ENCODE peak calls at places on chromosomes 5 and 9, in eight cellular contexts. L is ovary, W is adrenal gland, P is right atrium auricular region, U is transverse colon, I is lung, T is K562, Q is ascending aorta. K is an unnamed sample.
A peak's percentile ranks its signal among the peaks of the same experiment; 100 is the strongest.

GRCh38 chr5:90968319-90968718 is 409.7 kb downstream of the ADGRV1 start:
- DNase-seq in L (no peak), W (no peak), P (no peak), U (no peak), I (no peak), T (no peak), Q (no peak), K (no peak)

GRCh38 chr9:125332527-125332926 is 70.9 kb downstream of the GAPVD1 start:
- DNase-seq in L (no peak), W (no peak), P (no peak), U (no peak), I (no peak), T (no peak), Q (no peak), K (no peak)

GRCh38 chr5:138807182-138807581 is 54.0 kb downstream of the CTNNA1 start:
- DNase-seq in L (no peak), W (no peak), P (no peak), U (no peak), I (no peak), T (no peak), Q (no peak), K (no peak)

GRCh38 chr9:37919166-37919955 is 15.4 kb upstream of the SLC25A51 start:
- DNase-seq in L (no peak), W (no peak), P (no peak), U (no peak), I (no peak), T (no peak), Q (no peak), K (no peak)

GRCh38 chr5:56705217-56705616 is 110.1 kb upstream of the MAP3K1 start:
- DNase-seq in L (no peak), W (no peak), P (no peak), U (no peak), I (no peak), T (no peak), Q (no peak), K (no peak)

GRCh38 chr5:101675510-101675909 is 620.6 kb downstream of the SLCO4C1 start:
- DNase-seq in L (no peak), W (no peak), P (no peak), U (no peak), I (no peak), T (no peak), Q (no peak), K (no peak)

GRCh38 chr9:114666441-114666840 is 8.8 kb upstream of the TEX53 start:
- DNase-seq in L (no peak), W (no peak), P (no peak), U (no peak), I (no peak), T (no peak), Q (no peak), K (no peak)

GRCh38 chr5:1801061-1801953 is at the start of gene NDUFS6:
- DNase-seq in L (peak; percentile 83), W (peak; percentile 86), P (peak; percentile 71), U (peak; percentile 86), I (peak; percentile 81), T (peak; percentile 93), Q (peak; percentile 83), K (peak; percentile 85)

GRCh38 chr5:130520211-130520610 is 615.9 kb downstream of the CHSY3 start:
- DNase-seq in L (no peak), W (no peak), P (no peak), U (no peak), I (no peak), T (no peak), Q (no peak), K (no peak)

GRCh38 chr5:115616892-115617291 is 8.9 kb downstream of the TMED7 start:
- DNase-seq in L (no peak), W (no peak), P (no peak), U (no peak), I (no peak), T (no peak), Q (no peak), K (no peak)

GRCh38 chr5:118551031-118551430 is 437.3 kb downstream of the DTWD2 start:
- DNase-seq in L (no peak), W (no peak), P (no peak), U (no peak), I (no peak), T (no peak), Q (no peak), K (no peak)

GRCh38 chr9:36969216-36969771 is 64.8 kb downstream of the PAX5 start:
- DNase-seq in L (no peak), W (no peak), P (no peak), U (no peak), I (no peak), T (no peak), Q (no peak), K (no peak)

GRCh38 chr5:167392252-167392651 is 899.2 kb upstream of the WWC1 start:
- DNase-seq in L (no peak), W (no peak), P (no peak), U (no peak), I (no peak), T (no peak), Q (no peak), K (no peak)

GRCh38 chr5:10251409-10251808 is 1.3 kb downstream of the CCT5 start:
- DNase-seq in L (no peak), W (no peak), P (no peak), U (no peak), I (no peak), T (no peak), Q (no peak), K (no peak)

GRCh38 chr9:35035851-35036701 is 36.3 kb downstream of the VCP start:
- DNase-seq in L (peak; percentile 74), W (peak; percentile 27), P (peak; percentile 70), U (peak; percentile 21), I (peak; percentile 45), T (no peak), Q (peak; percentile 69), K (no peak)

GRCh38 chr5:173850664-173851063 is 37.5 kb upstream of the CPEB4 start:
- DNase-seq in L (no peak), W (peak; percentile 62), P (no peak), U (no peak), I (no peak), T (peak; percentile 77), Q (no peak), K (no peak)

GRCh38 chr9:86202338-86202882 is 57.0 kb downstream of the C9orf153 start:
- DNase-seq in L (no peak), W (peak; percentile 30), P (no peak), U (no peak), I (no peak), T (peak; percentile 40), Q (no peak), K (peak; percentile 62)

GRCh38 chr9:89122944-89123343 is 55.7 kb downstream of the SHC3 start:
- DNase-seq in L (no peak), W (no peak), P (no peak), U (no peak), I (no peak), T (no peak), Q (no peak), K (no peak)

GRCh38 chr5:87276655-87277054 is 9.0 kb downstream of the RASA1 start:
- DNase-seq in L (no peak), W (no peak), P (no peak), U (no peak), I (no peak), T (no peak), Q (no peak), K (no peak)

GRCh38 chr5:170111088-170111796 is 5.5 kb downstream of the FOXI1 start:
- DNase-seq in L (no peak), W (no peak), P (peak; percentile 40), U (no peak), I (no peak), T (no peak), Q (peak; percentile 40), K (no peak)

GRCh38 chr5:119274767-119275130 is 81.1 kb upstream of the TNFAIP8 start:
- DNase-seq in L (no peak), W (no peak), P (no peak), U (no peak), I (no peak), T (no peak), Q (no peak), K (no peak)

GRCh38 chr5:141328231-141328630 is 2.1 kb upstream of the PCDHGA1 start:
- DNase-seq in L (no peak), W (no peak), P (no peak), U (no peak), I (no peak), T (no peak), Q (no peak), K (no peak)
- H3K9me3 ChIP-seq in L (peaks cover 39% of the 10 kb centered on the region), W (no peaks in the 10 kb centered on the region), P (peaks cover 3% of the 10 kb centered on the region), U (peaks cover 28% of the 10 kb centered on the region), I (peaks cover 46% of the 10 kb centered on the region), T (no peaks in the 10 kb centered on the region), Q (peaks cover 43% of the 10 kb centered on the region), K (peaks cover 3% of the 10 kb centered on the region)

GRCh38 chr9:131619680-131620079 is 74.4 kb downstream of the PRRT1B start:
- DNase-seq in L (no peak), W (no peak), P (no peak), U (no peak), I (no peak), T (no peak), Q (no peak), K (no peak)

GRCh38 chr9:131617611-131618010 is 72.3 kb downstream of the PRRT1B start:
- DNase-seq in L (no peak), W (no peak), P (no peak), U (no peak), I (no peak), T (no peak), Q (no peak), K (no peak)

GRCh38 chr9:131618071-131618479 is 72.8 kb downstream of the PRRT1B start:
- DNase-seq in L (no peak), W (peak; percentile 63), P (peak; percentile 78), U (no peak), I (peak; percentile 52), T (peak; percentile 51), Q (no peak), K (peak; percentile 40)

GRCh38 chr9:131616983-131617604 is 71.8 kb downstream of the PRRT1B start:
- DNase-seq in L (no peak), W (no peak), P (no peak), U (no peak), I (no peak), T (no peak), Q (no peak), K (no peak)

DNA sequence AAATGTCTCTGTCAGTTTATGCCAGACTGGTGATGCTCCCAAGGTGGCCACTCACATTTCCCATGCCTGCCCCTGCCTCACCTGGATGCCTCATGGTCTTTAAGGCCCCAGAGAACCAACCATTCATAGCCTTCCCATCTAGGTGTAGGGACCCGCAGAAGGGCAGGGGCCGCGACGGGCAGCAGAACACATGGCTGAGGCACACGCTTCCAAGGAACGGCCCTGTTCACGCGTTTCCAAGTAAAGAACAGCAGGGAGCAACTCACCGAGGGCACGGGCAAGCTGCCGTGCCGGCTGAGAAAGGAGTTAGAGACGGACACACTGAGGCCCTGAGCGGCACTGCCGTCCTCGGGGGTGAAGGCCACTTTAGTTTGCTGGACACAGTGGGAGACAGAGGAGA is 73.5 kb downstream of the PRRT1B start:
- DNase-seq in L (no peak), W (no peak), P (no peak), U (no peak), I (no peak), T (no peak), Q (no peak), K (no peak)
- H3K27ac ChIP-seq in L (no peak overlapping the region), W (no peak overlapping the region), P (no peak overlapping the region), U (no peak overlapping the region), I (peak overlapping the region; percentile 2), T (no peak overlapping the region), Q (no peak overlapping the region), K (no peak overlapping the region)

GRCh38 chr9:95731876-95732275 is 143.6 kb upstream of the ERCC6L2 start:
- DNase-seq in L (no peak), W (no peak), P (no peak), U (no peak), I (no peak), T (no peak), Q (no peak), K (no peak)
- TF ChIP-seq CTCF in L (no peak), W (no peak), P (no peak), U (no peak), I (no peak), T (no peak), Q (no peak), K (no peak)

GRCh38 chr5:179132586-179133355 is 72.6 kb downstream of the ZNF354C start:
- DNase-seq in L (no peak), W (no peak), P (no peak), U (no peak), I (no peak), T (peak; percentile 2), Q (no peak), K (no peak)
- H3K9me3 ChIP-seq in L (no peaks in the 10 kb centered on the region), W (no peaks in the 10 kb centered on the region), P (no peaks in the 10 kb centered on the region), U (no peaks in the 10 kb centered on the region), I (no peaks in the 10 kb centered on the region), T (no peaks in the 10 kb centered on the region), Q (no peaks in the 10 kb centered on the region), K (no peaks in the 10 kb centered on the region)